ENCODE peak calls at places on chromosomes 5 and 9, in five cellular contexts. One of them, this sample, is unnamed.

GRCh38 chr9:136546697-136547481 is 1.0 kb upstream of the NOTCH1 start:
- DNase-seq in breast epithelium: peak
- DNase-seq in B cell: peak
- DNase-seq in posterior vena cava: no peak
- DNase-seq in NCI-H2029 treated with DMSO at 0.1 percent for 48 hours: no peak
- DNase-seq in this sample: peak

GRCh38 chr5:143657814-143658395 is 154.1 kb upstream of the HMHB1 start:
- DNase-seq in breast epithelium: no peak
- DNase-seq in B cell: no peak
- DNase-seq in NCI-H2029 treated with DMSO at 0.1 percent for 48 hours: peak
- DNase-seq in posterior vena cava: no peak
- DNase-seq in this sample: no peak

GRCh38 chr5:169335806-169336205 is 34.9 kb upstream of the SLIT3 start:
- DNase-seq in NCI-H2029 treated with DMSO at 0.1 percent for 48 hours: no peak
- DNase-seq in posterior vena cava: no peak
- DNase-seq in B cell: no peak
- DNase-seq in breast epithelium: no peak
- DNase-seq in this sample: no peak

GRCh38 chr5:134073404-134073803 is 41.1 kb upstream of the TCF7 start:
- DNase-seq in NCI-H2029 treated with DMSO at 0.1 percent for 48 hours: no peak
- DNase-seq in posterior vena cava: no peak
- DNase-seq in breast epithelium: no peak
- DNase-seq in B cell: no peak
- DNase-seq in this sample: no peak

GRCh38 chr5:153276151-153276550 is 214.3 kb upstream of the GRIA1 start:
- DNase-seq in posterior vena cava: no peak
- DNase-seq in B cell: no peak
- DNase-seq in NCI-H2029 treated with DMSO at 0.1 percent for 48 hours: no peak
- DNase-seq in breast epithelium: no peak
- DNase-seq in this sample: peak

GRCh38 chr9:134777153-134777552 is 103.5 kb upstream of the FCN2 start:
- DNase-seq in posterior vena cava: no peak
- DNase-seq in breast epithelium: no peak
- DNase-seq in B cell: no peak
- DNase-seq in NCI-H2029 treated with DMSO at 0.1 percent for 48 hours: no peak
- DNase-seq in this sample: no peak

GRCh38 chr9:107390806-107391205 is 98.8 kb downstream of the KLF4 start:
- DNase-seq in breast epithelium: no peak
- DNase-seq in NCI-H2029 treated with DMSO at 0.1 percent for 48 hours: no peak
- DNase-seq in B cell: no peak
- DNase-seq in posterior vena cava: no peak
- DNase-seq in this sample: no peak

GRCh38 chr5:178298283-178298807 is 65.7 kb upstream of the PHYKPL start:
- DNase-seq in breast epithelium: no peak
- DNase-seq in posterior vena cava: peak
- DNase-seq in B cell: no peak
- DNase-seq in NCI-H2029 treated with DMSO at 0.1 percent for 48 hours: no peak
- DNase-seq in this sample: no peak

GRCh38 chr5:142977363-142978051 is 207.3 kb downstream of the ARHGAP26 start:
- DNase-seq in posterior vena cava: no peak
- DNase-seq in B cell: no peak
- DNase-seq in breast epithelium: peak
- DNase-seq in NCI-H2029 treated with DMSO at 0.1 percent for 48 hours: no peak
- DNase-seq in this sample: no peak

GRCh38 chr5:172450861-172451695 is 3.2 kb downstream of the SH3PXD2B start:
- DNase-seq in NCI-H2029 treated with DMSO at 0.1 percent for 48 hours: no peak
- DNase-seq in posterior vena cava: peak
- DNase-seq in breast epithelium: no peak
- DNase-seq in B cell: no peak
- DNase-seq in this sample: no peak

GRCh38 chr9:76887951-76888350 is 18.0 kb downstream of the PRUNE2 start:
- DNase-seq in B cell: no peak
- DNase-seq in posterior vena cava: no peak
- DNase-seq in breast epithelium: no peak
- DNase-seq in NCI-H2029 treated with DMSO at 0.1 percent for 48 hours: no peak
- DNase-seq in this sample: no peak

GRCh38 chr9:77907581-77907980 is 124.0 kb downstream of the GNAQ start:
- DNase-seq in NCI-H2029 treated with DMSO at 0.1 percent for 48 hours: no peak
- DNase-seq in posterior vena cava: no peak
- DNase-seq in B cell: no peak
- DNase-seq in breast epithelium: no peak
- DNase-seq in this sample: no peak

GRCh38 chr9:88387733-88388202 is 476 bp upstream of the SPIN1 start:
- DNase-seq in B cell: no peak
- DNase-seq in breast epithelium: peak
- DNase-seq in posterior vena cava: peak
- DNase-seq in NCI-H2029 treated with DMSO at 0.1 percent for 48 hours: peak
- DNase-seq in this sample: peak

GRCh38 chr5:126129431-126129830 is 293.8 kb upstream of the GRAMD2B start:
- DNase-seq in breast epithelium: no peak
- DNase-seq in NCI-H2029 treated with DMSO at 0.1 percent for 48 hours: no peak
- DNase-seq in B cell: no peak
- DNase-seq in posterior vena cava: no peak
- DNase-seq in this sample: no peak

GRCh38 chr5:144309265-144309664 is 138.6 kb downstream of the KCTD16 start:
- DNase-seq in B cell: no peak
- DNase-seq in breast epithelium: no peak
- DNase-seq in posterior vena cava: no peak
- DNase-seq in NCI-H2029 treated with DMSO at 0.1 percent for 48 hours: no peak
- DNase-seq in this sample: no peak

GRCh38 chr5:157549954-157550549 is 25.5 kb downstream of the ADAM19 start:
- DNase-seq in B cell: no peak
- DNase-seq in breast epithelium: no peak
- DNase-seq in posterior vena cava: no peak
- DNase-seq in NCI-H2029 treated with DMSO at 0.1 percent for 48 hours: no peak
- DNase-seq in this sample: no peak

GRCh38 chr9:137785704-137786161 is 91.8 kb upstream of the CACNA1B start:
- DNase-seq in NCI-H2029 treated with DMSO at 0.1 percent for 48 hours: no peak
- DNase-seq in B cell: no peak
- DNase-seq in breast epithelium: no peak
- DNase-seq in posterior vena cava: peak
- DNase-seq in this sample: peak

GRCh38 chr9:21402387-21403247 is 6.3 kb upstream of the IFNA8 start:
- DNase-seq in breast epithelium: no peak
- DNase-seq in posterior vena cava: no peak
- DNase-seq in B cell: no peak
- DNase-seq in NCI-H2029 treated with DMSO at 0.1 percent for 48 hours: no peak
- DNase-seq in this sample: no peak

GRCh38 chr9:109448223-109448622 is 49.9 kb downstream of the PTPN3 start:
- DNase-seq in posterior vena cava: no peak
- DNase-seq in NCI-H2029 treated with DMSO at 0.1 percent for 48 hours: no peak
- DNase-seq in B cell: no peak
- DNase-seq in breast epithelium: no peak
- DNase-seq in this sample: no peak

GRCh38 chr9:113350937-113351336 is 1.6 kb downstream of the BSPRY start:
- DNase-seq in NCI-H2029 treated with DMSO at 0.1 percent for 48 hours: no peak
- DNase-seq in B cell: no peak
- DNase-seq in posterior vena cava: peak
- DNase-seq in breast epithelium: no peak
- DNase-seq in this sample: no peak

GRCh38 chr5:125894383-125894782 is 528.8 kb upstream of the GRAMD2B start:
- DNase-seq in B cell: no peak
- DNase-seq in breast epithelium: no peak
- DNase-seq in NCI-H2029 treated with DMSO at 0.1 percent for 48 hours: no peak
- DNase-seq in posterior vena cava: no peak
- DNase-seq in this sample: no peak

GRCh38 chr9:22055090-22055489 is 46.0 kb upstream of the CDKN2B start:
- DNase-seq in NCI-H2029 treated with DMSO at 0.1 percent for 48 hours: no peak
- DNase-seq in B cell: no peak
- DNase-seq in posterior vena cava: no peak
- DNase-seq in breast epithelium: no peak
- DNase-seq in this sample: no peak

GRCh38 chr5:150175536-150175935 is 9.0 kb downstream of the CDX1 start:
- DNase-seq in posterior vena cava: no peak
- DNase-seq in NCI-H2029 treated with DMSO at 0.1 percent for 48 hours: no peak
- DNase-seq in B cell: no peak
- DNase-seq in breast epithelium: no peak
- DNase-seq in this sample: no peak

GRCh38 chr9:124478014-124478753 is 27.9 kb downstream of the ADGRD2 start:
- DNase-seq in breast epithelium: no peak
- DNase-seq in NCI-H2029 treated with DMSO at 0.1 percent for 48 hours: no peak
- DNase-seq in B cell: no peak
- DNase-seq in posterior vena cava: no peak
- DNase-seq in this sample: no peak

GRCh38 chr5:142680605-142681259 is 5.2 kb downstream of the FGF1 start:
- DNase-seq in B cell: no peak
- DNase-seq in breast epithelium: peak
- DNase-seq in posterior vena cava: peak
- DNase-seq in NCI-H2029 treated with DMSO at 0.1 percent for 48 hours: no peak
- DNase-seq in this sample: peak

GRCh38 chr9:37787059-37787458 is 2.2 kb upstream of the EXOSC3 start:
- DNase-seq in posterior vena cava: peak
- DNase-seq in breast epithelium: no peak
- DNase-seq in B cell: no peak
- DNase-seq in NCI-H2029 treated with DMSO at 0.1 percent for 48 hours: no peak
- DNase-seq in this sample: no peak

GRCh38 chr5:132096904-132097303 is 23.3 kb downstream of the CSF2 start:
- DNase-seq in breast epithelium: no peak
- DNase-seq in B cell: no peak
- DNase-seq in NCI-H2029 treated with DMSO at 0.1 percent for 48 hours: no peak
- DNase-seq in posterior vena cava: no peak
- DNase-seq in this sample: no peak

GRCh38 chr9:131382850-131383729 is 10.8 kb upstream of the PRRC2B start:
- DNase-seq in posterior vena cava: no peak
- DNase-seq in breast epithelium: peak
- DNase-seq in NCI-H2029 treated with DMSO at 0.1 percent for 48 hours: peak
- DNase-seq in B cell: no peak
- DNase-seq in this sample: peak

GRCh38 chr9:116653580-116654355 is 33.3 kb upstream of the TRIM32 start:
- DNase-seq in posterior vena cava: no peak
- DNase-seq in B cell: no peak
- DNase-seq in NCI-H2029 treated with DMSO at 0.1 percent for 48 hours: no peak
- DNase-seq in breast epithelium: peak
- DNase-seq in this sample: peak

GRCh38 chr5:146076028-146076427 is 29.3 kb downstream of the PLAC8L1 start:
- DNase-seq in posterior vena cava: no peak
- DNase-seq in breast epithelium: no peak
- DNase-seq in B cell: no peak
- DNase-seq in NCI-H2029 treated with DMSO at 0.1 percent for 48 hours: no peak
- DNase-seq in this sample: peak

GRCh38 chr5:31502506-31502905 is 29.4 kb downstream of the DROSHA start:
- DNase-seq in NCI-H2029 treated with DMSO at 0.1 percent for 48 hours: no peak
- DNase-seq in breast epithelium: no peak
- DNase-seq in posterior vena cava: no peak
- DNase-seq in B cell: no peak
- DNase-seq in this sample: no peak

GRCh38 chr5:143791848-143792701 is 19.9 kb upstream of the HMHB1 start:
- DNase-seq in posterior vena cava: no peak
- DNase-seq in B cell: no peak
- DNase-seq in breast epithelium: no peak
- DNase-seq in NCI-H2029 treated with DMSO at 0.1 percent for 48 hours: no peak
- DNase-seq in this sample: no peak

GRCh38 chr5:127898551-127899213 is 184.9 kb upstream of the SLC12A2 start:
- DNase-seq in breast epithelium: no peak
- DNase-seq in B cell: no peak
- DNase-seq in posterior vena cava: no peak
- DNase-seq in NCI-H2029 treated with DMSO at 0.1 percent for 48 hours: no peak
- DNase-seq in this sample: no peak

GRCh38 chr9:89749500-89750116 is 144.8 kb downstream of the GADD45G start:
- DNase-seq in posterior vena cava: peak
- DNase-seq in breast epithelium: no peak
- DNase-seq in NCI-H2029 treated with DMSO at 0.1 percent for 48 hours: no peak
- DNase-seq in B cell: no peak
- DNase-seq in this sample: no peak

GRCh38 chr9:120778758-120779157 is 14.5 kb downstream of the FBXW2 start:
- DNase-seq in posterior vena cava: no peak
- DNase-seq in B cell: no peak
- DNase-seq in NCI-H2029 treated with DMSO at 0.1 percent for 48 hours: no peak
- DNase-seq in breast epithelium: no peak
- DNase-seq in this sample: peak

GRCh38 chr9:124279531-124280175 is 21.9 kb downstream of the NEK6 start:
- DNase-seq in B cell: no peak
- DNase-seq in posterior vena cava: no peak
- DNase-seq in breast epithelium: no peak
- DNase-seq in NCI-H2029 treated with DMSO at 0.1 percent for 48 hours: peak
- DNase-seq in this sample: no peak

GRCh38 chr9:136054798-136055714 is 40.0 kb downstream of the NACC2 start:
- DNase-seq in B cell: no peak
- DNase-seq in NCI-H2029 treated with DMSO at 0.1 percent for 48 hours: no peak
- DNase-seq in breast epithelium: no peak
- DNase-seq in posterior vena cava: no peak
- DNase-seq in this sample: no peak

GRCh38 chr9:113933188-113933587 is 57.1 kb downstream of the ZNF618 start:
- DNase-seq in NCI-H2029 treated with DMSO at 0.1 percent for 48 hours: no peak
- DNase-seq in breast epithelium: no peak
- DNase-seq in posterior vena cava: no peak
- DNase-seq in B cell: no peak
- DNase-seq in this sample: no peak

GRCh38 chr9:25716220-25716872 is 38.1 kb upstream of the TUSC1 start:
- DNase-seq in NCI-H2029 treated with DMSO at 0.1 percent for 48 hours: no peak
- DNase-seq in posterior vena cava: no peak
- DNase-seq in B cell: no peak
- DNase-seq in breast epithelium: peak
- DNase-seq in this sample: peak